ENCODE peak calls at places on chromosomes 2 and 18, in ten cellular contexts. F is upper lobe of right lung, W is GM12864, P is progenitor cell of endocrine pancreas, R is mesothelial cell of epicardium, L is neural crest cell, Y is Peyer's patch, E is IMR-90, N is stomach, X is WERI-Rb-1. S is an unnamed sample.

GRCh38 chr18:68769423-68769822 is 28.5 kb upstream of the CCDC102B start:
- DNase-seq in X (no peak), E (no peak), Y (no peak), W (no peak), N (no peak), L (no peak), F (no peak), P (no peak), R (no peak), S (no peak)

GRCh38 chr2:172442072-172442895 is 14.9 kb downstream of the ITGA6 start:
- DNase-seq in Y (peak), W (no peak), X (no peak), R (no peak), P (no peak), N (peak), E (peak), F (no peak), L (no peak), S (no peak)

GRCh38 chr2:169656164-169656563 is 38.0 kb downstream of the CFAP210 start:
- DNase-seq in W (no peak), N (no peak), P (no peak), E (no peak), L (no peak), Y (no peak), F (no peak), R (no peak), X (no peak), S (no peak)

GRCh38 chr2:241248897-241249296 is 60.4 kb downstream of the ANO7 start:
- DNase-seq in R (no peak), F (no peak), L (no peak), X (no peak), E (no peak), W (no peak), P (no peak), N (no peak), Y (no peak), S (no peak)

GRCh38 chr2:42733852-42734251 is 30.1 kb downstream of the OXER1 start:
- DNase-seq in N (no peak), P (no peak), R (no peak), F (no peak), Y (no peak), L (no peak), X (no peak), E (no peak), W (no peak), S (no peak)

GRCh38 chr18:9380571-9381390 is 46.2 kb downstream of the TWSG1 start:
- DNase-seq in Y (no peak), N (no peak), L (no peak), X (peak), R (no peak), E (peak), P (no peak), W (no peak), F (no peak), S (no peak)

GRCh38 chr2:10844083-10844482 is 31.5 kb upstream of the PDIA6 start:
- DNase-seq in R (no peak), P (no peak), F (peak), X (no peak), W (no peak), L (peak), N (peak), Y (peak), E (peak), S (peak)

GRCh38 chr2:10629819-10630532 is 59.8 kb downstream of the NOL10 start:
- DNase-seq in E (no peak), W (no peak), R (no peak), X (no peak), F (no peak), L (no peak), Y (no peak), N (no peak), P (no peak), S (no peak)

GRCh38 chr2:62624855-62625254 is 80.7 kb upstream of the EHBP1 start:
- DNase-seq in F (no peak), L (no peak), W (no peak), R (no peak), Y (no peak), N (no peak), E (no peak), X (no peak), P (no peak), S (no peak)

GRCh38 chr2:232887171-232887850 is 17.2 kb downstream of the SNORC start:
- DNase-seq in E (no peak), X (peak), P (no peak), F (peak), W (no peak), L (no peak), Y (no peak), R (no peak), N (peak), S (peak)

GRCh38 chr2:143071185-143071876 is 57.9 kb upstream of the ARHGAP15 start:
- DNase-seq in F (no peak), N (no peak), E (no peak), Y (no peak), R (no peak), X (no peak), P (no peak), W (no peak), L (no peak), S (no peak)

GRCh38 chr2:239291505-239292350 is 109.1 kb downstream of the HDAC4 start:
- DNase-seq in E (no peak), F (peak), R (no peak), Y (peak), P (no peak), L (peak), N (no peak), X (no peak), W (no peak), S (peak)

GRCh38 chr2:174750923-174751441 is 13.3 kb downstream of the CHRNA1 start:
- DNase-seq in Y (peak), P (no peak), N (no peak), W (peak), X (no peak), R (no peak), E (no peak), L (no peak), F (no peak), S (no peak)

GRCh38 chr2:43298496-43298895 is 72.1 kb upstream of the ZFP36L2 start:
- DNase-seq in W (no peak), N (no peak), P (no peak), F (no peak), X (no peak), E (no peak), L (no peak), R (no peak), Y (no peak), S (no peak)

GRCh38 chr18:8608795-8609673 is at the start of gene RAB12:
- DNase-seq in L (peak), F (peak), E (peak), N (peak), W (no peak), Y (peak), X (peak), P (peak), R (peak), S (peak)

GRCh38 chr2:144660518-144661316 is 140.8 kb upstream of the ZEB2 start:
- DNase-seq in F (no peak), E (peak), N (no peak), L (no peak), R (no peak), Y (no peak), W (no peak), X (peak), P (no peak), S (no peak)

GRCh38 chr2:101151141-101151858 is at the start of gene TBC1D8:
- DNase-seq in W (no peak), E (peak), L (peak), F (peak), P (peak), N (peak), Y (peak), R (peak), X (peak), S (peak)

GRCh38 chr18:60027397-60027796 is 127.6 kb downstream of the PMAIP1 start:
- DNase-seq in L (no peak), X (no peak), R (no peak), F (no peak), Y (no peak), N (no peak), W (no peak), E (no peak), P (no peak), S (no peak)

GRCh38 chr2:64063924-64064331 is 44.7 kb upstream of the VPS54 start:
- DNase-seq in R (no peak), X (peak), F (no peak), Y (no peak), W (no peak), N (no peak), E (peak), P (no peak), L (no peak), S (no peak)

GRCh38 chr2:26979761-26980160 is 9.3 kb downstream of the MAPRE3 start:
- DNase-seq in W (no peak), P (no peak), N (no peak), E (peak), Y (no peak), F (no peak), L (no peak), R (no peak), X (no peak), S (no peak)

GRCh38 chr2:188039307-188039706 is 252.4 kb upstream of the GULP1 start:
- DNase-seq in P (no peak), X (no peak), F (no peak), Y (no peak), L (no peak), R (no peak), E (no peak), W (no peak), N (no peak), S (no peak)

GRCh38 chr2:21782866-21783265 is 659.1 kb downstream of the TDRD15 start:
- DNase-seq in P (no peak), Y (no peak), E (no peak), F (no peak), W (no peak), X (no peak), R (no peak), N (no peak), L (no peak), S (no peak)
- TF ChIP-seq CTCF in P (no peak), Y (no peak), E (no peak), F (no peak), W (no peak), X (no peak), R (no peak), N (no peak), L (no peak), S (no peak)

GRCh38 chr2:51994123-51994788 is 962.3 kb upstream of the NRXN1 start:
- DNase-seq in E (no peak), X (no peak), P (no peak), Y (no peak), N (no peak), W (no peak), F (no peak), L (no peak), R (no peak), S (no peak)

GRCh38 chr2:51995293-51995692 is 963.4 kb upstream of the NRXN1 start:
- DNase-seq in N (no peak), Y (no peak), R (no peak), X (no peak), W (no peak), P (no peak), F (no peak), E (peak), L (no peak), S (no peak)

GRCh38 chr2:51996569-51996917 is 964.6 kb upstream of the NRXN1 start:
- DNase-seq in N (no peak), X (no peak), Y (no peak), L (no peak), W (no peak), R (no peak), P (no peak), F (no peak), E (peak), S (no peak)

DNA sequence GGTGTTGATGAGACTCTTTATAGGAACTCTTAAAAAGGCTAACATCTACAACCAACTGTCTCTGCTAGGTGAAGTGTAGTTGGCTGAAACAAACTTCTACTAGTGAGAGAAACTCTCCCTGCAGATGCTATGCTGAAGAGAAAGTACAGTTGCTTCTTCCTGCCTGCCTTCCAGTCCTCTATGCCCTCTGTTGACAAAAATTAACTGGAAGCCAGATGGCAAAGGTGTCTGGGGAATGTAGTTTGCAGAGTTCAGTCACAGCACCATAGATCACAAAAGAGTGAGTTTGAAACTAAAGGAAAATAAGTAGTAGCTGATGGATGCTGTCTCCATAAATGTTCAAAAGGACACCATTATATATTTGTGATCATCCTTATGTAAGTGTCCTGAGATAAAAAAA is 958.8 kb upstream of the NRXN1 start:
- DNase-seq in W (no peak), L (no peak), F (no peak), N (no peak), R (no peak), Y (no peak), X (no peak), E (no peak), P (no peak), S (no peak)
- TF ChIP-seq CTCF in W (no peak), L (no peak), F (no peak), N (no peak), R (no peak), Y (no peak), X (no peak), E (no peak), P (no peak), S (no peak)

DNA sequence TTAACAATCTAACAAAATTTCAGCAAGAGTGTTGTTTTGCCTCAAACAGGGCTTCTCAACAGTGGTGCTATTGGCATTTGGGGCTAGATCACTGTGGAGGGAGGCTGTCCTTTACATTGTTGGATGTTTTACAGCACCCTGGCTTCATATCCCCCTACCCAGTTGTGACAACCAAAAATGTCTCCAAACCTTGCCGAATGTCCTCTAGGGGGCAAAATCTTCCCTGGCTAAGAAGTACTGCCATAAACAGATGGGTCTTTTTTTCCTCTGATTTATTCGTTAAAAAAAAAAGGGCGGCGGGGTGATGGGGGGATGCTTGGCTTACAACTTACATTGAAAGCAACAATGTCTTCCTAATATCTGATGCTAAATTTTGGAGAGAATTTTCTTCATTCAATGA is 207.6 kb upstream of the CCDC150 start:
- DNase-seq in R (no peak), Y (no peak), F (no peak), W (no peak), N (no peak), E (peak), P (no peak), L (peak), X (no peak), S (no peak)
- TF ChIP-seq CTCF in R (no peak), Y (no peak), F (peak), W (peak), N (no peak), E (peak), P (peak), L (peak), X (peak), S (peak)

DNA sequence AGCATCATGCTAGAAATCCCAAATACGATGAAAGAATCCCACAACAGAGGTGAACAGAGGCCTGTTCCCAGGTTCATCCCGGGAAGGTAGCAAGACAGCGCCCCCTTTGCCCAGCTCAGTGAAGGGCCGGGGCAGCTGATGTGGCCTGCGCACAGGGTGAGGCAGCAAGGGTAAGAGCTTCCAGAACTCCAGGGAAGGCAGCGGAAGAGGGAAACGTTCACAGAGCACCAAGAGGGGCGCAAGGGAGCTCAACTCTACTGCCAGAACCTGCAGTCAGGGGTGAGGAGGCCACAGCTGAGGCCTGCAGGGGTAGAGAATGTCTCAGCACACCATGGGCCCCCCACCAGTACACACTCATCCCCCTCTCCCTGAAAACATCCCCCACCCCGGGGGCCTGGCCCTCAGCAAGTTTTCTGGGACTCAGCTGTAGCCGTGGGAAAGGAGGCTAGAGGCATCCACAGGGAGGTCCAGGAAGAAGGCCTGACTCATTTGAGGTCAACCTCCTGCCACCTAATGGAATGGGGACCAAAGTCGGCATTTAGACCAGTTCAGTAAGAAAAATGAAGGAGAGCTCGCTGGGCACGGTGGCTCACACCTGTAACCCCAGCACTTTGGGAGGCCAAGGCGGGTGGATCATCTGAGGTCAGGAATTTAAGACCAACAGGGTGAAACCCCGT is 95.6 kb upstream of the ASAP2 start:
- DNase-seq in Y (no peak), R (no peak), F (no peak), W (no peak), X (peak), N (no peak), L (no peak), P (no peak), E (peak), S (peak)
- TF ChIP-seq CTCF in Y (no peak), R (no peak), F (no peak), W (no peak), X (peak), N (no peak), L (peak), P (peak), E (no peak), S (peak)

DNA sequence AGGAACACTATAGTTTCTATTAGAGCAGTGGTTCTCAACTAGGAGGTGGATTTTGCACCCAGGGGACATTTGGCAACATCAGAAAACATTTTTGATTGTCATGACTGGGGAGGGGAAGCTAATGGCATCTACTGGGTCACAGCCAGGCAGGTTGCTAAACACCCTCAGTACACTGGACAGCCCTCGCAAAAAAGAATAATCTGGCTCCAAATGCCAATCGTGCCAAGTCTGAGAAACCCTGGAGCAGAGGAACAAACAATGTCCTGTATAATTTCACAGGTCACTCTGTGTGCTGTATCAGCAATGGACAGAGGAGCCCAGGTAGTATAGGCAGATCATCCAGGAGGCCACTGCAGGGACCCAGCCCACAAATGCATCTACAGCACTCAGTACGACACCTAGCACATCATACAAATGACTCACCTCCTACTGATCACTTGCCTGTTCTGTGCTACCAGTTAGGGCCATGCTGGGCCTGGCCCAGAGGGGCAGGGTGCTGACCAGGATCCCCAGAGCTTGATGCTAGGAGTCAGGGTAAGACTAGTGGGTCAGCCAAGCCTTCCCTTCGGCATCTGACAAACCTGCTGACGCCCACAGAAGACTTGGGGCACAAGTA is 37.6 kb downstream of the SFXN5 start:
- DNase-seq in E (no peak), N (no peak), P (no peak), W (no peak), Y (no peak), L (no peak), F (no peak), R (no peak), X (no peak), S (no peak)
- TF ChIP-seq CTCF in E (no peak), N (no peak), P (no peak), W (no peak), Y (no peak), L (no peak), F (no peak), R (no peak), X (no peak), S (no peak)

S was measured in glutamatergic neuron.